ENCODE peak calls at places on chromosome 16, in four cellular contexts. T is CD4-positive, CD25-positive, alpha-beta regulatory T cell; S is neural progenitor cell; U is lung. N is an unnamed sample.

GRCh38 chr16:81866820-81867440 is 87.8 kb downstream of the PLCG2 start:
- DNase-seq in T (no peak), S (no peak), U (peak), N (no peak)

GRCh38 chr16:51426276-51426675 is 275.2 kb upstream of the SALL1 start:
- DNase-seq in T (no peak), S (no peak), U (no peak), N (no peak)

GRCh38 chr16:1610841-1611653 is 825 bp downstream of the IFT140 start:
- DNase-seq in T (no peak), S (no peak), U (no peak), N (no peak)

GRCh38 chr16:23423496-23424049 is 29.4 kb downstream of the COG7 start:
- DNase-seq in T (no peak), S (no peak), U (peak), N (no peak)

GRCh38 chr16:10964891-10965326 is 20.5 kb downstream of the CLEC16A start:
- DNase-seq in T (peak), S (no peak), U (no peak), N (no peak)

GRCh38 chr16:81582655-81583441 is 138.2 kb downstream of the CMIP start:
- DNase-seq in T (no peak), S (peak), U (no peak), N (peak)

GRCh38 chr16:50861926-50862325 is 120.0 kb downstream of the CYLD start:
- DNase-seq in T (no peak), S (no peak), U (peak), N (no peak)

GRCh38 chr16:67207116-67207856 is 8.4 kb downstream of the ELMO3 start:
- DNase-seq in T (no peak), S (peak), U (no peak), N (no peak)

GRCh38 chr16:52383640-52384292 is 163.2 kb downstream of the TOX3 start:
- DNase-seq in T (no peak), S (no peak), U (no peak), N (no peak)

GRCh38 chr16:78235168-78235800 is 135.8 kb downstream of the WWOX start:
- DNase-seq in T (peak), S (peak), U (peak), N (peak)

GRCh38 chr16:19810817-19811731 is 73.6 kb downstream of the GPRC5B start:
- DNase-seq in T (no peak), S (no peak), U (no peak), N (no peak)
- H3K27ac ChIP-seq in T (no peak), S (no peak), U (no peak), N (no peak)

GRCh38 chr16:89096042-89096717 is 2.5 kb downstream of the ACSF3 start:
- DNase-seq in T (no peak), S (no peak), U (no peak), N (no peak)

GRCh38 chr16:89093602-89094251 is at the start of gene ACSF3:
- DNase-seq in T (peak), S (peak), U (peak), N (peak)

GRCh38 chr16:89096768-89097527 is 3.3 kb downstream of the ACSF3 start:
- DNase-seq in T (peak), S (no peak), U (no peak), N (no peak)

GRCh38 chr16:89094252-89094901 is 725 bp downstream of the ACSF3 start:
- DNase-seq in T (peak), S (peak), U (no peak), N (no peak)

GRCh38 chr16:89095401-89095974 is 1.8 kb downstream of the ACSF3 start:
- DNase-seq in T (no peak), S (no peak), U (no peak), N (no peak)
- H3K27ac ChIP-seq in T (peak), S (no peak), U (no peak), N (no peak)

GRCh38 chr16:30983898-30984610 is 953 bp upstream of the HSD3B7 start:
- DNase-seq in T (no peak), S (no peak), U (no peak), N (no peak)

GRCh38 chr16:30986129-30986991 is 1.4 kb downstream of the HSD3B7 start:
- DNase-seq in T (no peak), S (no peak), U (no peak), N (no peak)

GRCh38 chr16:30985401-30986128 is 558 bp downstream of the HSD3B7 start:
- DNase-seq in T (no peak), S (peak), U (peak), N (no peak)

GRCh38 chr16:30983289-30983889 is 1.6 kb upstream of the HSD3B7 start:
- DNase-seq in T (no peak), S (no peak), U (no peak), N (no peak)

DNA sequence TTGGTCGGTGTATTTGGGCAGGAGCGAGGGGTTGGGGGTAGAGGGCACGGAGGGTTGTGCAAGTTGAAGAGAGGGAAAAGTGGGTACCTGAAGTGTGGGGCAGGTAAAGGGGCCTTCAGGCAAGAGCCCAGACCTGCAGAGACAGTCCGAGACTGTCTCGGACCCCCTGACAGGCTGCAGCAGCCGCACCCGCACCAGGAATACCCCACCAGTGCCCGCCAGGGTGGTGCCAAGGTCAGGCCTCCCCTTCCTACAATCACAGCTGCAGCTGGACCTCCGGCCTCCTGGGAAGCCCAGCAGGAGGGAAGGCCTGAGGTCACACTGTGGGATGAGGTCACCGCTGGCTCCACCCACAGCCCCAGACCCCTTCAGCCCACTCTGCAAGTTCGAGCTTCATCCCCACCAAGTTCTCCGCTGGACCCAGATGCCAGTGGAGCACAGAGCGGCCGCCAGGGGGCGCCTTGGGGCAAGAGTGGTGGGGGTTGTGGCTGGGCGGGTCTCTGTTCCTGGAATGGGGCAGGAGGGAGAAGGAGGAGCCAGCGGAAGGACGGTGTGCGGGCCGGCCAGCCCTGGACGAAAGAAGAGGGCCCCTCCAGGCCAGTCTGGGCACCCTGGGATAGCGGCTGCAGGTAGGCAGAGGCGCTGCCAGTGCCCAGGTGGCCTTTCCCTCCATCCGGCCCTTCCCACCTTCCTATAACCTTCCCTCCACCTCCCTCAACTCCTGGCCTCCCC is at the start of gene HSD3B7:
- DNase-seq in T (peak), S (peak), U (peak), N (peak)
- H3K27ac ChIP-seq in T (no peak), S (no peak), U (peak), N (no peak)

GRCh38 chr16:54280751-54281150 is 5.8 kb downstream of the IRX3 start:
- DNase-seq in T (no peak), S (no peak), U (no peak), N (no peak)
- H3K27ac ChIP-seq in T (no peak), S (no peak), U (no peak), N (no peak)

GRCh38 chr16:85027349-85027967 is at the start of gene KIAA0513:
- DNase-seq in T (peak), S (peak), U (peak), N (peak)

GRCh38 chr16:85029981-85030381 is 2.4 kb downstream of the KIAA0513 start:
- DNase-seq in T (no peak), S (no peak), U (no peak), N (no peak)

GRCh38 chr16:85027968-85028637 is 508 bp downstream of the KIAA0513 start:
- DNase-seq in T (peak), S (peak), U (no peak), N (no peak)

GRCh38 chr16:85028638-85029412 is 1.2 kb downstream of the KIAA0513 start:
- DNase-seq in T (peak), S (no peak), U (no peak), N (peak)

GRCh38 chr16:85029413-85029794 is 1.8 kb downstream of the KIAA0513 start:
- DNase-seq in T (peak), S (no peak), U (no peak), N (no peak)
- H3K27ac ChIP-seq in T (peak), S (no peak), U (no peak), N (no peak)

DNA sequence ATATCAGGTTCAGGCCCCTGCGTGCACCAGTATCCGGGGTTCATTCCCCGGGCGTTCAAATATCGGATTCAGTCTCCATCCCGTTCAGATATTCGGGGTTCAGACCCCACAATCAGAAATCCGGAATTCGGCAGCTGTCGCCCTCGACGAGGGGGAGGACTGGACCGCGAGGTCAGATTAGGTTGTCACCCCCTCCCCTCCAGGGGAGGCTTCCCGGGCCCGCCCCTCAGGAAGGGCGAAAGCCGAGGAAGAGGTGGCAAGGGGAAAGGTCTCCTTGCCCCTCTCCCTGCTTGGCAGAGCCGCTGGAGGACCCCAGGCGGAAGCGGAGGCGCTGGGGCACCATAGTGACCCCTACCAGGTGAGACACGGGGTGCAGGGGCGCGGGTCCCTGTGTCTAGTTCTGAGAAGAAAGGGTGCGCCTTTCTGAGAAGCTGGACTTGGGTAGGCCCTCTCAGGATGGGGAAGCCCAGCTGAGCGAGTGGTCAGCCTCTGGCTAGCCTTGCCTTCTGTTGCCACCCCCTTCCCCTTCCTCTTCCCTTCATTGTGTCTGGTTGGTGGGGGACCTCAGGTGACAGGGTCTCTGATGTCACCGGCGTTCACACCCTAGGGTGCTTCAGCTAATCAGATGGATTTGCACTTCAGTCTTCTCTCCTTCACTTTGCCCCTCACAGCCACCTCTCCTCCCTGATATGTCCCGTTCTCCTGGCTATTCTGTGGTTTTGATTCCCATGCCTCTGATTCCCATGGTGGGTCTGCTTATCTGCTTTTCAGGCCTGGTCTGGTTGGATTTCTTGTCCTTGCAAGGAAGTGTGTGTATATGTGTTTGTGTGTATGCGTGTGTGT is 844 bp downstream of the TAOK2 start:
- DNase-seq in T (peak), S (peak), U (no peak), N (no peak)
- H3K27ac ChIP-seq in T (peak), S (no peak), U (peak), N (peak)

N was measured in caudate nucleus.